ENCODE peak calls at places on chromosomes 16 and 17, in ten cellular contexts. T is SK-N-SH, P is brain microvascular endothelial cell, U is MM.1S, Y is stomach, D is HFF-Myc, L is GM23338, A is suprapubic skin, R is AG09309, V is choroid plexus epithelial cell. I is an unnamed sample.
A peak's percentile ranks its signal among the peaks of the same experiment; 100 is the strongest.

GRCh38 chr16:53370827-53371226 is 63.4 kb upstream of the RBL2 start:
- DNase-seq in A (no peak), V (no peak), U (no peak), D (no peak), L (no peak), Y (no peak), P (no peak), R (no peak), T (no peak), I (no peak)

GRCh38 chr17:9021985-9022552 is 759 bp downstream of the NTN1 start:
- DNase-seq in U (no peak), R (no peak), L (peak; percentile 55), A (peak; percentile 77), P (no peak), T (peak; percentile 41), D (no peak), V (peak; percentile 30), Y (no peak), I (peak; percentile 23)

GRCh38 chr17:61291457-61292311 is 108.0 kb upstream of the TBX2 start:
- DNase-seq in L (no peak), Y (no peak), R (no peak), P (no peak), A (no peak), T (no peak), D (no peak), U (no peak), V (no peak), I (no peak)

GRCh38 chr17:78998311-78999055 is 11.1 kb downstream of the CANT1 start:
- DNase-seq in D (no peak), L (no peak), P (no peak), T (peak; percentile 96), Y (peak; percentile 75), A (peak; percentile 85), U (no peak), V (no peak), R (no peak), I (no peak)

GRCh38 chr17:65434878-65435277 is 126.6 kb downstream of the AXIN2 start:
- DNase-seq in V (no peak), R (no peak), Y (no peak), T (no peak), A (no peak), U (no peak), P (no peak), D (no peak), L (no peak), I (no peak)

GRCh38 chr16:89256651-89257254 is 39.2 kb downstream of the ZNF778 start:
- DNase-seq in V (peak; percentile 21), T (peak; percentile 30), Y (peak; percentile 73), L (peak; percentile 89), P (peak; percentile 16), R (no peak), U (no peak), A (no peak), D (peak; percentile 15), I (no peak)

GRCh38 chr17:27807567-27808470 is 7.5 kb upstream of the NOS2 start:
- DNase-seq in R (no peak), T (no peak), V (no peak), Y (peak; percentile 49), L (no peak), U (peak; percentile 95), P (no peak), A (peak; percentile 69), D (no peak), I (peak; percentile 93)

GRCh38 chr17:46873941-46874645 is 22.7 kb downstream of the WNT9B start:
- DNase-seq in L (no peak), R (no peak), U (no peak), T (no peak), P (no peak), D (no peak), V (no peak), A (no peak), Y (no peak), I (no peak)

DNA sequence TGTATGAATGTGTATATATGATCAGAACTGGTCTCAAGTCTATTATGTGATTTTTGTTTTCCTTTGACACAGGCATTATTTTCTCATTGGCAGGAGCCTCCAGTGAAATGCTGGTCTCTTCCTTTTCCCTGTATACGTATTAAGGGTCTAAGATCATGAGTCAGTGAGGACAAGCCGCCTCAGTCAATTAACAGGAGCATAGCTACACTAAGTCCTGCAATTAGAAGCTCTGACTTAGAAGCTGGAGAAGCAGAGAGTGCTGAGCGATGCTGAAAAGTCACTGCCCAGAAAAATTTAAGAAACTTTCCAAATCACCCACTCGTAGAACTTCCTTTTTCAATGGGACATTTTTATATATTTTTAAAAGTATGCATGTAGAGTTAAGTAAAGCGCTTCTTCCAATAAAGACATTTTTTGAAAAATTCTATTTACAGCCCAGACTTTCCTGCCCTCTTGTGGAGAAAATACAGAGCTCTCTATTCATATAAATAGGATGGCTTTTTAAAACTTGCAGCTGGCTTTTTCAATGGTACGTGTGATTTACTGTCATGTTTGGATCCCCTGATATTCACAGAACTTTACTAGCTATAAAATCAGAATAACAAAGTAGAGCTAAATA is 70.1 kb upstream of the PSMD7 start:
- DNase-seq in A (no peak), U (no peak), T (peak; percentile 37), Y (no peak), V (peak; percentile 40), L (peak; percentile 49), D (no peak), R (no peak), P (no peak), I (no peak)
- TF ChIP-seq CTCF in A (peak; percentile 17), U (peak; percentile 20), T (peak; percentile 59), Y (peak; percentile 40), V (peak; percentile 55), L (peak; percentile 75), D (peak; percentile 54), R (peak; percentile 42), P (peak; percentile 42), I (peak; percentile 12)

DNA sequence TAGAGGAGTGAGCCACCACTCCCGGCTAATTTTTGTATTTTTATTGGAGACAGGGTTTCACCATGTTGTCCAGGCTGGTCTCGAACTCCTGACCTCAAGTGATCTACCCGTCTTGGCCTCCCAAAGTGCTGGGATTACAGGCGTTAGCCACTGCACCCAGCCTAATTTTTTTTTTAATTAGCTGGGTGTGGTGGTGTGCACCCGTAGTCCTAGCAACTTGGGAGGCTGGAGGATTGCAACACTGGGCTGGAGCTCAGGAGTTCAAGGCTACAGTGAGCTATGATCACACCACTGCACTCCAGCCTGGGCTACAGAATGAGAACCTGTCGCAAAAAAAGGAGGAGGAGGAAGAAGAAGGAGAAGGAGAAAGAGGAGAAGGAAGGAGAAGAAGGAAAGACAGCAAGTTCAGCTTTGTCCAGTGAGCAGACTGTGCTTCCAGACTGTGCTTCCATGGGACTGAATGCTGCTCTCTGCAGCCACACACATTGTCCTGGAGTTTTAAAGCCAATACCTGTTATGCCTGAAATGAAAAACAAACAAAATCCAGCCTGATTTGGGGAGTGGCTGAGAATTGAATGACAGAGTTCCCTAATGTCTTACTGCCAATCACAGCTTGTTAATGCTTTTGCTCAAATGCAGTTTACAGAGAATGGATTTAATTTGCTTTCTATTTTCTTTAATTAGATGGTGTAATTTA is 2.8 kb upstream of the TNFRSF13B start:
- DNase-seq in U (peak; percentile 43), D (no peak), L (no peak), V (no peak), A (peak; percentile 29), R (no peak), P (no peak), Y (no peak), T (no peak), I (no peak)
- H3K4me3 ChIP-seq in U (peak overlapping the region; percentile 27), D (no peak overlapping the region), L (no peak overlapping the region), V (no peak overlapping the region), A (no peak overlapping the region), R (no peak overlapping the region), P (no peak overlapping the region), Y (no peak overlapping the region), T (no peak overlapping the region), I (peak overlapping the region; percentile 98)

DNA sequence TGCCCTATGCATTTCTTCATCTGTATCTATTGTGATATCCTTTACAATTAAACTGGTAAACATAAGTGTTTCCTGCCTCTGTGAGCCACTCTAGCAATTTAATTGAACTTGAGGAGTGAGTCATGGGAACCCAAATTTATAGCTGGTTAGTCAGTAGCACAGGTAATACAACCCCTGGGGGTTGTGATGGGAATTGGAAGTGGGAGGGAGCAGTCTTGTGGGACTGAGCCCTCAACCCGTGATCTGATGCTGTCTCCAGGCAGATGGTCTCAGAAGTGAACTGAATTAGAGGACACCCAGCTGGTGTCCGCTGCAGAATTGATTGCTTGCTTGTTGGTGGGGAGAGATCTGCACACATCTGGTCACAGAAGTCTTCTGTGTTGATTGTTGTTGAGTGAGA is 7.7 kb upstream of the ST6GALNAC2 start:
- DNase-seq in R (no peak), U (no peak), T (no peak), P (no peak), A (no peak), L (peak; percentile 40), D (peak; percentile 12), Y (no peak), V (no peak), I (no peak)
- TF ChIP-seq CTCF in R (peak; percentile 3), U (no peak), T (no peak), P (no peak), A (peak; percentile 17), L (peak; percentile 14), D (no peak), Y (no peak), V (no peak), I (no peak)

GRCh38 chr17:44969144-44969780 is 1.2 kb upstream of the C1QL1 start:
- DNase-seq in D (no peak), T (peak; percentile 19), V (no peak), A (no peak), U (no peak), R (no peak), P (no peak), Y (no peak), L (peak; percentile 65), I (no peak)

GRCh38 chr17:44967907-44968224 is 237 bp downstream of the C1QL1 start:
- DNase-seq in D (no peak), V (no peak), R (no peak), P (no peak), U (no peak), L (no peak), A (no peak), T (no peak), Y (no peak), I (no peak)

GRCh38 chr17:44970136-44970737 is 2.1 kb upstream of the C1QL1 start:
- DNase-seq in V (peak; percentile 38), P (no peak), U (no peak), T (peak; percentile 77), L (peak; percentile 76), R (no peak), D (no peak), Y (no peak), A (no peak), I (no peak)

GRCh38 chr17:44967026-44967906 is 837 bp downstream of the C1QL1 start:
- DNase-seq in R (no peak), V (no peak), T (peak; percentile 64), Y (no peak), D (no peak), L (peak; percentile 59), A (no peak), U (no peak), P (no peak), I (no peak)

DNA sequence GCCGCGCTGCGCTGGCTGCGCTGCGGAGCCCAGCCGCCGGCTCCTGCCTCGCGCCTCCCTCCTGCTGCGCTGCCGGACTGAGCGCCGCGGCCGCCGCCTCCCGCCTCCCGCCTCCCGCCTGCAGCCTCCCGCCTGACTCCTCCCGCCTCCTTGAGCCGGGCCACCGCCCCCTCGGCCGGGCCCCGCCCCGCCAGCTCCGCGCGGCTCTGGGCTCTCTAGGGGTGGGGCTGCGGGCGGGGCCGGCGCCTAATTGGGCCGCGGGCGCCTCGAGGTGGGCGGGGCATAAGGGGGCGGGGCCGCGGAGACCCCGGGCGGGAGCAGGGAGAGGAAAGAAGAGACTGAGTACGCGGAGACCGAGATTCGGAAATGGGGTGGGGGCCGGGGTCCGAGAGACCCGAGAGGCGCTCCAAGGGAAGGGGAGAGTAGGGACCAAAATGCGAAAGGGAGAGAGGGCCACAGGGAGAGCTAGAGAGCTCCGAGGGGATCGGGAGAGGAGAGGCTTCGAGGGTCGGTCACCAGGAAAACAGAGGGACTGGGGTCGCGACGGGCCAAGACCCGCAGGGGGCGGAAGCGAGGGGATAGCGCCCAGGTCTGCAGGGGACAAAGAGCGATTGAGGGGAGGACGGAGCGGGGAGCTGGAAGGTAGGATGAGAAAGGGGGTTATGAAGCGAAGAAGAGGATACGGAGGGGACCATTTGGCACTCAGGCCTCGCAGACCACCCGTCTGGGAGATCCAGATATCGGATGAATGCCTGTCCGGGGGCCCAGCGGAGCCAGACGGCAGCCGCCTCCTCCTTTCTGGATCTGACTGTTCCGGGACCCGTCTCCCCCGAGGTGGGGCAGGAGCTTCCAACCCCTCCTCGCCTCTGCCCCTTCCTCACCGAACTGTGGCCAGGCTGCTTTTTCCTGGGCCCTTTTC is at the start of gene C1QL1:
- DNase-seq in T (peak; percentile 100), A (peak; percentile 89), V (peak; percentile 92), L (peak; percentile 96), D (no peak), Y (peak; percentile 92), R (no peak), P (peak; percentile 71), U (peak; percentile 90), I (peak; percentile 93)
- H3K4me3 ChIP-seq in T (peak within 1 kb of the TSS; percentile 57), A (peak within 1 kb of the TSS; percentile 51), V (peak within 1 kb of the TSS; percentile 56), L (peak within 1 kb of the TSS; percentile 88), D (peak within 1 kb of the TSS; percentile 19), Y (peak within 1 kb of the TSS; percentile 55), R (peak within 1 kb of the TSS; percentile 52), P (peak within 1 kb of the TSS; percentile 49), U (peak within 1 kb of the TSS; percentile 74), I (peak within 1 kb of the TSS; percentile 26)

I was measured in GM12865.